ENCODE peak calls at places on chromosomes 6 and 20, in five cellular contexts. Y, D, Z, W and N are unnamed samples.

GRCh38 chr6:136927313-136927712 is 5.2 kb downstream of the SLC35D3 start:
- DNase-seq in W (peak; percentile 10), D (no peak), Y (no peak), Z (no peak), N (peak; percentile 23)

GRCh38 chr6:84417261-84417660 is 189.8 kb upstream of the CEP162 start:
- DNase-seq in D (no peak), Z (no peak), W (peak; percentile 20), Y (peak; percentile 89), N (no peak)

GRCh38 chr20:3275966-3276365 is 37.0 kb upstream of the SLC4A11 start:
- DNase-seq in Z (no peak), W (no peak), D (no peak), Y (peak; percentile 28), N (no peak)

GRCh38 chr20:34713194-34713943 is 9.2 kb downstream of the TP53INP2 start:
- DNase-seq in Y (peak; percentile 99), W (peak; percentile 100), D (no peak), Z (no peak), N (peak; percentile 76)

GRCh38 chr6:126307859-126308258 is 32.1 kb upstream of the CENPW start:
- DNase-seq in Z (no peak), Y (peak; percentile 87), D (no peak), W (peak; percentile 71), N (peak; percentile 35)

GRCh38 chr6:157461000-157461915 is 80.3 kb downstream of the ZDHHC14 start:
- DNase-seq in W (peak; percentile 85), D (no peak), Y (no peak), Z (no peak), N (no peak)

GRCh38 chr20:62045118-62045517 is 20.6 kb downstream of the TAF4 start:
- DNase-seq in Z (peak; percentile 8), W (no peak), Y (no peak), D (no peak), N (no peak)

GRCh38 chr20:38725458-38725958 is 1.2 kb downstream of the SLC32A1 start:
- DNase-seq in W (no peak), Z (no peak), Y (no peak), D (no peak), N (no peak)

GRCh38 chr6:43916091-43916923 is 146.3 kb downstream of the VEGFA start:
- DNase-seq in D (no peak), Y (peak; percentile 62), Z (no peak), W (peak; percentile 63), N (no peak)

GRCh38 chr6:143090314-143091044 is 29.8 kb downstream of the AIG1 start:
- DNase-seq in Y (no peak), W (no peak), Z (no peak), D (no peak), N (no peak)

GRCh38 chr20:5001174-5002076 is at the start of gene SLC23A2:
- DNase-seq in Y (no peak), D (peak; percentile 79), W (no peak), Z (peak; percentile 48), N (peak; percentile 53)

GRCh38 chr20:4999788-5000187 is 1.5 kb downstream of the SLC23A2 start:
- DNase-seq in W (no peak), D (no peak), Y (no peak), Z (no peak), N (no peak)

GRCh38 chr20:5000263-5001173 is 792 bp downstream of the SLC23A2 start:
- DNase-seq in Y (peak; percentile 23), Z (peak; percentile 36), W (peak; percentile 18), D (peak; percentile 76), N (peak; percentile 54)

GRCh38 chr20:5003626-5004025 is 2.3 kb upstream of the SLC23A2 start:
- DNase-seq in W (no peak), Y (no peak), Z (no peak), D (no peak), N (peak; percentile 19)

GRCh38 chr20:5002077-5002413 is 735 bp upstream of the SLC23A2 start:
- DNase-seq in D (no peak), Z (no peak), Y (no peak), W (no peak), N (peak; percentile 20)
- H3K4me3 ChIP-seq in D (no peak overlapping the region), Z (peak overlapping the region; percentile 87), Y (peak overlapping the region; percentile 66), W (no peak overlapping the region), N (peak overlapping the region; percentile 65)

GRCh38 chr6:4128072-4128471 is 7.3 kb downstream of the ECI2 start:
- DNase-seq in Z (no peak), Y (no peak), W (no peak), D (no peak), N (no peak)
- H3K4me3 ChIP-seq in Z (no peak overlapping the region), Y (no peak overlapping the region), W (no peak overlapping the region), D (no peak overlapping the region), N (no peak overlapping the region)

GRCh38 chr20:26205350-26205749 is 508.7 kb upstream of the ZNF337 start:
- DNase-seq in D (no peak), Z (no peak), Y (no peak), W (no peak), N (no peak)

GRCh38 chr20:26208296-26209091 is 511.8 kb upstream of the ZNF337 start:
- DNase-seq in Y (no peak), W (no peak), Z (peak; percentile 13), D (peak; percentile 84), N (no peak)

GRCh38 chr20:26209171-26209941 is 512.7 kb upstream of the ZNF337 start:
- DNase-seq in Y (no peak), D (peak; percentile 73), W (peak; percentile 11), Z (peak; percentile 8), N (no peak)

DNA sequence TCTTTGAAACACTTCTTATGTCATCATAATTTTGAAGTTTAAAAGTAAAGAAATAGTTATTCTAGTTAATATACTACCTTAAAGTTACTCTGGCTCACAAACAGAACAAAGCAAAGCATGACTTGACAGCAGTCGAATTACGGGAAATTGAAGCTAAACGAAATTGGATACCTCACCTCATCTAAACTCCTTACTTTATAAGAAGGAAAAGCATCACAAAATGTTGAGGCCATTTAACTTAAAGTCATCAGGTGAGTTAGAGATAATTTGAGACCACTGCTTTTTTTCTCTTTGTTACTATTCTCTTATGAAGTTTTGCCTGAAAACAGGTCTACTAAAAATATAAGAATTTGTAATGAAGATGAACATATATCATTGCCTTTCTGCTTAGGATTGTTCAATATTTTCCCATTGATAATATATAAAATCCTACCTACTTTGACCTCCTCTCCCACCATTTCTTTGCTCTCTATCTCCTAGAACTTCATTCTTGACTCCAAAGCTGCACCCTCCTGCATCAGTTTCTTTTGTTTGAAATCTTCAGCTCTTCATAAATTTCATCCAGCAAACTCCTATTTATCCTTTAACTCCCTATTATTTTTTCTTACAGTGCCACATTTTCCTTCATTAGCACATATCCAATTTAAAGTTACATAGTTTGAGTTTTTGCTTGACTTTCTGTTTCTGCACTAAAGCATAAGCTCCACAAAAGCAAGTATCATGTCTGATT is 510.7 kb upstream of the ZNF337 start:
- DNase-seq in W (no peak), D (no peak), Y (no peak), Z (no peak), N (no peak)
- H3K4me3 ChIP-seq in W (no peak overlapping the region), D (peak overlapping the region; percentile 46), Y (no peak overlapping the region), Z (no peak overlapping the region), N (no peak overlapping the region)

DNA sequence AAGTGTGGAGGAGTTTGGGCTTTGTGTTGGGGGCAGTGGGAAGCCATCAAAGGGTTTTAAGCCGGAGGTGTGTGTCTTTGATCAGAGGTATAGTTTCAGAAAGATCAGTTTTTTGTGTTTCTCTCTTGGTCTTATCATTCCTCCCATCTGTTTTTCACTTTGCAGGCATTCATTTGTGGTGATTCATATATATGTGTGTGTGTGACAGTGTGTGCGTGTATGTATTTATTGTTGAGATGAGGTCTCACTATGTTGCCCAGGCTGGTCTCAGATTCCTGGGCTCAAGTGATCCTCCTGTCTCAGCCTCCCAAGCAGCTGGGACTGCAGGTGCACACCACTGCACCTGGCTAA is 11.1 kb upstream of the SERINC3 start:
- DNase-seq in Y (peak; percentile 59), Z (no peak), D (no peak), W (peak; percentile 58), N (no peak)
- H3K4me3 ChIP-seq in Y (peak overlapping the region; percentile 72), Z (peak overlapping the region; percentile 73), D (peak overlapping the region; percentile 78), W (no peak overlapping the region), N (no peak overlapping the region)

GRCh38 chr6:29976588-29977424 is 34.5 kb downstream of the HLA-A start:
- DNase-seq in Z (peak; percentile 89), Y (peak; percentile 64), D (peak; percentile 94), W (peak; percentile 72), N (peak; percentile 75)
- H3K4me3 ChIP-seq in Z (peak overlapping the region; percentile 71), Y (peak overlapping the region; percentile 56), D (peak overlapping the region; percentile 56), W (peak overlapping the region; percentile 60), N (peak overlapping the region; percentile 70)